ENCODE peak calls at places on chromosomes 11 and 22, in four cellular contexts. One of them, this sample, is unnamed.

GRCh38 chr11:90176069-90176468 is 41.6 kb downstream of the NAALAD2 start:
- DNase-seq in breast epithelium: no peak
- DNase-seq in IMR-90: no peak
- DNase-seq in prostate gland: no peak
- DNase-seq in this sample: no peak

GRCh38 chr11:60615497-60615896 is 83.9 kb upstream of the MS4A8 start:
- DNase-seq in prostate gland: no peak
- DNase-seq in breast epithelium: no peak
- DNase-seq in IMR-90: no peak
- DNase-seq in this sample: no peak

GRCh38 chr11:61392991-61393595 is 706 bp downstream of the TMEM216 start:
- DNase-seq in prostate gland: no peak
- DNase-seq in IMR-90: peak; percentile 34
- DNase-seq in breast epithelium: no peak
- DNase-seq in this sample: no peak

GRCh38 chr11:48141475-48142100 is 75.0 kb upstream of the OR4B1 start:
- DNase-seq in prostate gland: no peak
- DNase-seq in breast epithelium: no peak
- DNase-seq in IMR-90: no peak
- DNase-seq in this sample: no peak

GRCh38 chr22:37112084-37112728 is 2.7 kb upstream of the TMPRSS6 start:
- DNase-seq in prostate gland: no peak
- DNase-seq in IMR-90: no peak
- DNase-seq in breast epithelium: no peak
- DNase-seq in this sample: no peak

GRCh38 chr22:50105529-50106100 is 15.8 kb downstream of the MOV10L1 start:
- DNase-seq in prostate gland: peak; percentile 27
- DNase-seq in IMR-90: peak; percentile 64
- DNase-seq in breast epithelium: no peak
- DNase-seq in this sample: no peak

GRCh38 chr11:1300569-1301187 is 8.8 kb downstream of the TOLLIP start:
- DNase-seq in prostate gland: no peak
- DNase-seq in breast epithelium: no peak
- DNase-seq in IMR-90: no peak
- DNase-seq in this sample: no peak

GRCh38 chr11:14924291-14924690 is 32.3 kb upstream of the CYP2R1 start:
- DNase-seq in IMR-90: no peak
- DNase-seq in prostate gland: no peak
- DNase-seq in breast epithelium: no peak
- DNase-seq in this sample: no peak

GRCh38 chr11:876550-876949 is 33.9 kb downstream of the TSPAN4 start:
- DNase-seq in breast epithelium: peak; percentile 61
- DNase-seq in prostate gland: no peak
- DNase-seq in IMR-90: peak; percentile 6
- DNase-seq in this sample: no peak

GRCh38 chr11:96338910-96339703 is 3.9 kb downstream of the MAML2 start:
- DNase-seq in prostate gland: no peak
- DNase-seq in breast epithelium: no peak
- DNase-seq in IMR-90: peak; percentile 84
- DNase-seq in this sample: peak; percentile 33

GRCh38 chr22:22422629-22423112 is 85.9 kb downstream of the ZNF280B start:
- DNase-seq in prostate gland: no peak
- DNase-seq in breast epithelium: peak; percentile 64
- DNase-seq in IMR-90: peak; percentile 48
- DNase-seq in this sample: peak; percentile 39

GRCh38 chr11:12116425-12117032 is 6.1 kb downstream of the MICAL2 start:
- DNase-seq in IMR-90: no peak
- DNase-seq in prostate gland: no peak
- DNase-seq in breast epithelium: no peak
- DNase-seq in this sample: no peak

GRCh38 chr11:32213223-32213622 is 122.3 kb downstream of the RCN1 start:
- DNase-seq in IMR-90: peak; percentile 74
- DNase-seq in breast epithelium: no peak
- DNase-seq in prostate gland: no peak
- DNase-seq in this sample: no peak

GRCh38 chr11:10979529-10979928 is 121.7 kb upstream of the ZBED5 start:
- DNase-seq in breast epithelium: no peak
- DNase-seq in prostate gland: no peak
- DNase-seq in IMR-90: no peak
- DNase-seq in this sample: no peak

GRCh38 chr11:34907934-34908593 is 8.1 kb downstream of the APIP start:
- DNase-seq in IMR-90: no peak
- DNase-seq in prostate gland: no peak
- DNase-seq in breast epithelium: no peak
- DNase-seq in this sample: no peak

GRCh38 chr11:119210035-119210434 is 3.9 kb downstream of the CBL start:
- DNase-seq in breast epithelium: no peak
- DNase-seq in prostate gland: no peak
- DNase-seq in IMR-90: no peak
- DNase-seq in this sample: no peak

GRCh38 chr11:126197277-126197939 is 14.0 kb downstream of the RPUSD4 start:
- DNase-seq in IMR-90: peak; percentile 90
- DNase-seq in breast epithelium: no peak
- DNase-seq in prostate gland: no peak
- DNase-seq in this sample: no peak

GRCh38 chr11:10868375-10868774 is 10.5 kb upstream of the ZBED5 start:
- DNase-seq in IMR-90: no peak
- DNase-seq in breast epithelium: no peak
- DNase-seq in prostate gland: no peak
- DNase-seq in this sample: no peak

GRCh38 chr11:64687204-64687603 is 35.8 kb downstream of the NRXN2 start:
- DNase-seq in IMR-90: no peak
- DNase-seq in breast epithelium: no peak
- DNase-seq in prostate gland: no peak
- DNase-seq in this sample: peak; percentile 23

GRCh38 chr11:8368772-8369171 is 105.1 kb upstream of the LMO1 start:
- DNase-seq in IMR-90: no peak
- DNase-seq in breast epithelium: no peak
- DNase-seq in prostate gland: no peak
- DNase-seq in this sample: no peak

GRCh38 chr22:47334596-47334995 is 572.1 kb downstream of the TBC1D22A start:
- DNase-seq in IMR-90: no peak
- DNase-seq in prostate gland: no peak
- DNase-seq in breast epithelium: no peak
- DNase-seq in this sample: no peak

GRCh38 chr11:35619030-35619753 is 932 bp downstream of the FJX1 start:
- DNase-seq in prostate gland: no peak
- DNase-seq in breast epithelium: no peak
- DNase-seq in IMR-90: peak; percentile 37
- DNase-seq in this sample: no peak

GRCh38 chr11:112227002-112227401 is 774 bp downstream of the PTS start:
- DNase-seq in prostate gland: no peak
- DNase-seq in IMR-90: peak; percentile 48
- DNase-seq in breast epithelium: no peak
- DNase-seq in this sample: no peak

GRCh38 chr11:37788141-37788877 is 1190.3 kb upstream of the RAG2 start:
- DNase-seq in IMR-90: peak; percentile 91
- DNase-seq in prostate gland: no peak
- DNase-seq in breast epithelium: no peak
- DNase-seq in this sample: no peak

GRCh38 chr11:62792193-62792575 is 378 bp upstream of the TMEM223 start:
- DNase-seq in breast epithelium: no peak
- DNase-seq in prostate gland: no peak
- DNase-seq in IMR-90: peak; percentile 18
- DNase-seq in this sample: no peak

GRCh38 chr11:36034572-36035331 is 90.9 kb downstream of the LDLRAD3 start:
- DNase-seq in breast epithelium: no peak
- DNase-seq in IMR-90: peak; percentile 90
- DNase-seq in prostate gland: no peak
- DNase-seq in this sample: no peak

DNA sequence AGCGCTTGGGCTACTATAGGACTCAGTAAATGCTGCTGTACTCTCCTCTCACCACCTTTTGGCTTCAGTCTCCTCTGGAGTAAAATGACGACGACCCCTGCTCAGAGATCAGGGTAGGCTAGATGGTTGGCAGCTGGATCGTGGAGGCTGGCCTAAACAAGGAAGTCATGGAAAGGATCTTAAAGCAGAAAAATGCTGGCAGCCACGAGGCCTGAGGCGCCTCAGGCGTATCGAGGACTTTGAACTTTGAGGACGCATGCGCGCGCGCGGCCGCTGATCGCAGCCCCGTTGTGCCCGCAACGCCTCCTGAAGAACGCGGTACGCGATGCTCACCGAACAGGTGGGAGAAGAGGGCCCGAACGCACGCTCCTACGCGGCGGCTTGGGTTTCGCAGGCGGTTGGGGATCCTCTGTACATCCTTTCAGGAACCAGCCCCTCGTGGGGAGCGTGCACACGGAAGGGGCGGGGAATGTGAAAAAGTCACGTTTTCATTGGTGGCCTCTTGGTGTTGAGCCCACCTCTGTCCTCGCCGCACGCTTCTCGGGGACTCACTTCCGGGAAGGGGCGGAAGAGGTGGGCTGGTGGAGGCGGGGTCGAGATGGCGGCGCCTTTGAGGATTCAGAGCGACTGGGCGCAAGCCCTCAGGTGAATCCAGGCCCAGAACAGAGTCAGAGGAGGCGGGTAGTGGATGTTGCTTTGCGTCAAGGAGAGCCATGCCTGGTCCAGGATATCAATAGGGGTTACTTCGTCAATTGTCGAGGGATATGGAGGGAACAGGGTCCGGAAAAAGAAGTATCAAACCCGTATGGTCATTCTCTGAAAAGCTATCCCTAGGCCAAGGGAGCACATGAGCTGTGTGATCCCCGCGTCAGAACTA is at the start of the genes COA4 and PAAF1:
- DNase-seq in IMR-90: peak; percentile 95
- DNase-seq in breast epithelium: peak; percentile 90
- DNase-seq in prostate gland: peak; percentile 93
- DNase-seq in this sample: peak; percentile 86
- TF ChIP-seq POLR2A in IMR-90: peak; percentile 68
- TF ChIP-seq POLR2A in breast epithelium: peak; percentile 8
- TF ChIP-seq POLR2A in prostate gland: peak; percentile 43
- TF ChIP-seq POLR2A in this sample: peak; percentile 50

DNA sequence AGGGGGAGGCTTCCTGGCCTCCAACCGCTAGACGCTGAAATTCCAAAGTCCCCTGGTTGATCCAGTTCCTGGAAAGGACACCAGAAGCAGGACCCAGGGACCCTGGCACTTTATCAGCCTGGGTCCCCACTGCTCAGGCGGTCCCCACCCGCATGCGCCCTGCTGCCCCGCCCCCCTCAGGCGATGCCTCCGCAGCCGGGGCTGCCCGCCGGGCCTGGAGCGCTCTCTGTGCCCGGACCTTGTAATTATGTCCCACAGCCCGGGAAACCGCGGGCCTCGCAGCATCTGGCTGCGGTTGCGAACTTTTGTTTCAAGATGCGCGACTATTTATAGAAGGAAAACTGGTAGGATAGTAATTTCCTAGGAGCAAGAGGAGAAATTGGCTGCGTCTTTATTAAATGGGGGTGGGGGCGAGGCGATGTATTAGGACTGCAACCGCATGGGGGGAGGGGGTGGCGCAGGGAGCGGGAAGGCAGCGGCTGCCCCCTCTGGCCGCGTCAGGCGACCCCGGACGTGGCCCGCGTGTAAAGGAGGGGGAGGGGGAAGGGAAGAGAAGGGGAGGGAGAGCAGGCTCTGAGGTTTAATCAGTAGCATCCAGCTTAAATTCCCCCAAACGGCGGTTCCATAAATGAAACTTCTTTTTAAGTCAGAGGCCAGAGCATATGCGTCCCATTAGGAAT is 6.1 kb downstream of the WNT7B start:
- DNase-seq in prostate gland: no peak
- DNase-seq in IMR-90: peak; percentile 47
- DNase-seq in breast epithelium: no peak
- DNase-seq in this sample: no peak
- H3K4me3 ChIP-seq in prostate gland: no peak overlapping the region
- H3K4me3 ChIP-seq in IMR-90: peak overlapping the region; percentile 21
- H3K4me3 ChIP-seq in breast epithelium: peak overlapping the region; percentile 36
- H3K4me3 ChIP-seq in this sample: no peak overlapping the region

GRCh38 chr22:48667289-48667688 is 1160.4 kb downstream of the BRD1 start:
- DNase-seq in breast epithelium: no peak
- DNase-seq in IMR-90: no peak
- DNase-seq in prostate gland: no peak
- DNase-seq in this sample: no peak
- H3K9me3 ChIP-seq in breast epithelium: peaks cover 15% of the 10 kb centered on the region
- H3K9me3 ChIP-seq in IMR-90: peaks cover 34% of the 10 kb centered on the region
- H3K9me3 ChIP-seq in prostate gland: no peaks in the 10 kb centered on the region
- H3K9me3 ChIP-seq in this sample: peaks cover 34% of the 10 kb centered on the region

DNA sequence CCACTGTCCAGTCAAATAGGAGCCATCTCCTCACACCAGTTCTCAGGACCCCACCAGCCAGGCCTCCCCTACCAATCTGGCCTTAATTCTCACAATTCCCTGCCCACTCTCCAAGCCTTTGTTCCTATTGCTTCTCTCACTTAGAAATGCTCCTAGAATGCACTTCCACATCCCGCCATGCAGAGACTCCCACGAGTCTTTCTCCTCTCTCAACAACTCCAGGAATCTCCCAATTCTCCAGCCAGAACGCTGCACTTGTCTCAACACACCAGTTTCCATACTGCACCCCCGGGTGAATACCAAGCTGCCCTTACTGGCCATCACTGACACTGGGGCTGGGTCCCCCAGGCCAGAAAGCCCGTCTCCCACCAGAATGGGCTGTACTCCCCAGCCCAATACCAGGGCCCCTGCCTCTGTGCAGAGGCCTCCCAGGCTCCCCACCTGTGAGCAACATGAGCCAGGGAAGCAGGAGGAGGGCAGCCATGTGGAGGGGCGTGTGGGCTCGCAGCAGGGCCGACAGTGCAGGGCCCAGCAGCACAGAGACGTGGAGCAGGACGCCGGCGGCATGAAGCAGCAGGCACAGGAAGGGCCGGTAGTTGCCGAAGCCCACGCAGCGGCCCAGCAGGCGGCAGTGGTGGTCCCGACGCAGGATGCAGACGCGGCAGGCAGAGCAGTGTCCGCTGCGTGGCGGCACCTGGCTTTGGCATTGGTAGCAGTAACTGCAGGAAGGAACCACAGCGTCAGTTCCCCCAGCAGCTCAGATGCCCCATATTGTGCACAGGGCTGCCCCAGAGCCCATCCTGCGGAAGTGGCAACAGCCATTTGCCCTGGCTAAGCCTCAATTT is 2.4 kb downstream of the ZDHHC24 start:
- DNase-seq in breast epithelium: no peak
- DNase-seq in prostate gland: no peak
- DNase-seq in IMR-90: peak; percentile 57
- DNase-seq in this sample: no peak
- TF ChIP-seq POLR2A in breast epithelium: no peak
- TF ChIP-seq POLR2A in prostate gland: no peak
- TF ChIP-seq POLR2A in IMR-90: no peak
- TF ChIP-seq POLR2A in this sample: no peak

GRCh38 chr11:2825886-2826678 is 59.5 kb downstream of the CDKN1C start:
- DNase-seq in breast epithelium: peak; percentile 67
- DNase-seq in IMR-90: peak; percentile 95
- DNase-seq in prostate gland: peak; percentile 82
- DNase-seq in this sample: peak; percentile 74
- H3K4me3 ChIP-seq in breast epithelium: peak overlapping the region; percentile 36
- H3K4me3 ChIP-seq in IMR-90: no peak overlapping the region
- H3K4me3 ChIP-seq in prostate gland: no peak overlapping the region
- H3K4me3 ChIP-seq in this sample: peak overlapping the region; percentile 31

GRCh38 chr11:102436546-102436945 is 16.0 kb downstream of the TMEM123 start:
- DNase-seq in prostate gland: no peak
- DNase-seq in IMR-90: peak; percentile 70
- DNase-seq in breast epithelium: no peak
- DNase-seq in this sample: no peak
- H3K9me3 ChIP-seq in prostate gland: no peaks in the 10 kb centered on the region
- H3K9me3 ChIP-seq in IMR-90: peaks cover 2% of the 10 kb centered on the region
- H3K9me3 ChIP-seq in breast epithelium: no peaks in the 10 kb centered on the region
- H3K9me3 ChIP-seq in this sample: no peaks in the 10 kb centered on the region

GRCh38 chr11:67269401-67270255 is 3.4 kb downstream of the GRK2 start:
- DNase-seq in prostate gland: no peak
- DNase-seq in IMR-90: no peak
- DNase-seq in breast epithelium: no peak
- DNase-seq in this sample: no peak
- TF ChIP-seq POLR2A in prostate gland: no peak
- TF ChIP-seq POLR2A in IMR-90: no peak
- TF ChIP-seq POLR2A in breast epithelium: no peak
- TF ChIP-seq POLR2A in this sample: no peak

This sample was measured in tibial nerve.